ENCODE peak calls at places on chromosomes 6 and 20, in ten cellular contexts. U, Q, Z, H, I, O, W, R, G and V are unnamed samples.

GRCh38 chr6:804317-804716 is 111.4 kb upstream of the EXOC2 start:
- DNase-seq in U (no peak), Q (no peak), Z (no peak), H (no peak), I (no peak), O (no peak), W (no peak), R (no peak), G (no peak), V (no peak)

GRCh38 chr6:99661870-99662269 is 55.2 kb downstream of the PRDM13 start:
- DNase-seq in U (no peak), Q (no peak), Z (no peak), H (no peak), I (no peak), O (no peak), W (no peak), R (no peak), G (no peak), V (no peak)

GRCh38 chr6:31031095-31031494 is 20.8 kb downstream of the MUC22 start:
- DNase-seq in U (no peak), Q (no peak), Z (no peak), H (no peak), I (no peak), O (no peak), W (no peak), R (no peak), G (no peak), V (no peak)

GRCh38 chr20:35601021-35601973 is 14.3 kb upstream of the SPAG4 start:
- DNase-seq in U (peak; percentile 86), Q (peak; percentile 91), Z (peak; percentile 75), H (peak; percentile 83), I (peak; percentile 77), O (peak; percentile 78), W (peak; percentile 91), R (peak; percentile 92), G (peak; percentile 57), V (peak; percentile 63)

GRCh38 chr20:7694940-7695567 is 245.2 kb downstream of the HAO1 start:
- DNase-seq in U (no peak), Q (no peak), Z (no peak), H (no peak), I (no peak), O (no peak), W (no peak), R (no peak), G (peak; percentile 50), V (no peak)

GRCh38 chr20:53550590-53551187 is 43.0 kb downstream of the ZNF217 start:
- DNase-seq in U (no peak), Q (no peak), Z (no peak), H (no peak), I (no peak), O (no peak), W (no peak), R (no peak), G (no peak), V (no peak)

GRCh38 chr6:46661500-46661899 is 8.7 kb downstream of the SLC25A27 start:
- DNase-seq in U (no peak), Q (no peak), Z (no peak), H (no peak), I (no peak), O (no peak), W (no peak), R (no peak), G (no peak), V (no peak)

GRCh38 chr6:46876126-46876525 is 45.6 kb downstream of the ADGRF5 start:
- DNase-seq in U (no peak), Q (no peak), Z (no peak), H (peak; percentile 25), I (peak; percentile 64), O (peak; percentile 46), W (no peak), R (peak; percentile 52), G (peak; percentile 99), V (no peak)

GRCh38 chr6:16773376-16773775 is 12.1 kb upstream of the ATXN1 start:
- DNase-seq in U (no peak), Q (no peak), Z (no peak), H (no peak), I (no peak), O (no peak), W (no peak), R (no peak), G (no peak), V (no peak)

GRCh38 chr6:16774437-16774836 is 13.2 kb upstream of the ATXN1 start:
- DNase-seq in U (no peak), Q (no peak), Z (no peak), H (no peak), I (no peak), O (no peak), W (no peak), R (no peak), G (no peak), V (no peak)

GRCh38 chr6:16778521-16778920 is 17.3 kb upstream of the ATXN1 start:
- DNase-seq in U (no peak), Q (no peak), Z (no peak), H (no peak), I (no peak), O (no peak), W (no peak), R (no peak), G (no peak), V (no peak)

GRCh38 chr6:16777794-16778193 is 16.5 kb upstream of the ATXN1 start:
- DNase-seq in U (no peak), Q (no peak), Z (no peak), H (no peak), I (no peak), O (no peak), W (no peak), R (no peak), G (no peak), V (no peak)

GRCh38 chr6:16776394-16777017 is 15.2 kb upstream of the ATXN1 start:
- DNase-seq in U (no peak), Q (no peak), Z (no peak), H (no peak), I (no peak), O (no peak), W (no peak), R (no peak), G (no peak), V (no peak)
- TF ChIP-seq CTCF in U (no peak), Q (peak; percentile 16), Z (no peak), H (no peak), I (peak; percentile 11), O (no peak), W (no peak), R (peak; percentile 12), G (no peak), V (no peak)

GRCh38 chr20:44014807-44015732 is 100.4 kb downstream of the TOX2 start:
- DNase-seq in U (no peak), Q (no peak), Z (no peak), H (no peak), I (no peak), O (no peak), W (no peak), R (no peak), G (no peak), V (no peak)

GRCh38 chr20:44017211-44017610 is 102.6 kb downstream of the TOX2 start:
- DNase-seq in U (no peak), Q (no peak), Z (no peak), H (no peak), I (no peak), O (no peak), W (no peak), R (no peak), G (no peak), V (no peak)

GRCh38 chr20:44017905-44018683 is 103.4 kb downstream of the TOX2 start:
- DNase-seq in U (peak; percentile 36), Q (peak; percentile 80), Z (no peak), H (peak; percentile 96), I (no peak), O (peak; percentile 63), W (peak; percentile 91), R (no peak), G (peak; percentile 88), V (no peak)

GRCh38 chr20:44016525-44016924 is 101.9 kb downstream of the TOX2 start:
- DNase-seq in U (no peak), Q (no peak), Z (no peak), H (no peak), I (no peak), O (no peak), W (no peak), R (no peak), G (no peak), V (no peak)

GRCh38 chr20:44015733-44016103 is 101.1 kb downstream of the TOX2 start:
- DNase-seq in U (no peak), Q (no peak), Z (no peak), H (no peak), I (no peak), O (no peak), W (no peak), R (no peak), G (no peak), V (no peak)
- H3K27ac ChIP-seq in U (no peak overlapping the region), Q (no peak overlapping the region), Z (no peak overlapping the region), H (peak overlapping the region; percentile 63), I (no peak overlapping the region), O (no peak overlapping the region), W (peak overlapping the region; percentile 48), R (no peak overlapping the region), G (no peak overlapping the region), V (no peak overlapping the region)

DNA sequence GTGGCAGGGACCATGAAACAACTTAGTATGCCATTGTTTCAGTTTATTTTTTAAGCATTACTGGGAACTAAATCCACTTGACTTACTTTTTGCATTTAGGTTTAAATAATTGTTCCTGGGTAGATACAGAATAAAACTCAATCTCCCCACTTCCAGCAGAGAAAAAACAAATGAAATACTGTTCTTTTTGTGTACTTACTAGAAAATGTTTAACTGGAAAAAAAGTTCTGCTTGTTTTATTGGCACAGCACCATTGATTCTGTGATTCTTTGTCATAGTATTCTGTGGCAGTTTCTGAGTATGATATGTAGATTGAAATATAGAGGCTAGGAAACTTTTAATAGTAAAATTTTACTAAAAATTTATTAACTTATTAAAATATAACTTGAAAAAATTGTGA is 10.2 kb downstream of the ASXL1 start:
- DNase-seq in U (no peak), Q (no peak), Z (no peak), H (no peak), I (no peak), O (no peak), W (no peak), R (no peak), G (no peak), V (no peak)
- TF ChIP-seq CTCF in U (no peak), Q (no peak), Z (no peak), H (no peak), I (no peak), O (no peak), W (no peak), R (no peak), G (no peak), V (no peak)

GRCh38 chr6:44053106-44053756 is 74.0 kb downstream of the MRPL14 start:
- DNase-seq in U (no peak), Q (no peak), Z (no peak), H (no peak), I (no peak), O (no peak), W (no peak), R (no peak), G (no peak), V (no peak)

GRCh38 chr6:44050872-44051421 is 76.3 kb downstream of the MRPL14 start:
- DNase-seq in U (no peak), Q (no peak), Z (no peak), H (peak; percentile 44), I (no peak), O (peak; percentile 34), W (no peak), R (no peak), G (no peak), V (peak; percentile 18)

GRCh38 chr6:44051516-44051915 is 75.7 kb downstream of the MRPL14 start:
- DNase-seq in U (no peak), Q (no peak), Z (no peak), H (no peak), I (no peak), O (peak; percentile 63), W (no peak), R (no peak), G (peak; percentile 81), V (no peak)

GRCh38 chr6:44053760-44054556 is 73.3 kb downstream of the MRPL14 start:
- DNase-seq in U (peak; percentile 54), Q (no peak), Z (no peak), H (no peak), I (no peak), O (no peak), W (no peak), R (no peak), G (peak; percentile 78), V (no peak)

GRCh38 chr6:44052419-44053011 is 74.7 kb downstream of the MRPL14 start:
- DNase-seq in U (no peak), Q (peak; percentile 72), Z (no peak), H (no peak), I (no peak), O (peak; percentile 31), W (peak; percentile 78), R (peak; percentile 59), G (peak; percentile 47), V (no peak)
- H3K27ac ChIP-seq in U (peak overlapping the region; percentile 78), Q (no peak overlapping the region), Z (no peak overlapping the region), H (no peak overlapping the region), I (peak overlapping the region; percentile 91), O (peak overlapping the region; percentile 61), W (peak overlapping the region; percentile 81), R (no peak overlapping the region), G (no peak overlapping the region), V (no peak overlapping the region)